ENCODE peak calls at places on chromosome 13, in eight cellular contexts. A, K, I, R, F, B, M and Z are unnamed samples.

GRCh38 chr13:106619688-106620555 is 52.0 kb upstream of the ARGLU1 start:
- DNase-seq in F (peak; percentile 62), A (no peak), K (peak; percentile 16), I (peak; percentile 53), R (no peak), M (peak; percentile 73), B (peak; percentile 72), Z (peak; percentile 53)

GRCh38 chr13:45584816-45585215 is 30.7 kb downstream of the ERICH6B start:
- DNase-seq in A (no peak), I (no peak), F (no peak), B (no peak), K (no peak), R (no peak), M (peak; percentile 6), Z (no peak)

GRCh38 chr13:109707044-109707794 is 79.2 kb downstream of the IRS2 start:
- DNase-seq in K (no peak), R (no peak), I (no peak), M (no peak), B (no peak), A (no peak), F (no peak), Z (no peak)

GRCh38 chr13:114067886-114068722 is 64.3 kb downstream of the RASA3 start:
- DNase-seq in K (no peak), B (no peak), R (no peak), M (no peak), F (no peak), A (no peak), I (no peak), Z (no peak)

GRCh38 chr13:51681037-51681678 is 96.9 kb downstream of the WDFY2 start:
- DNase-seq in R (no peak), B (peak; percentile 68), K (no peak), I (no peak), F (no peak), M (peak; percentile 84), A (no peak), Z (no peak)

GRCh38 chr13:51861728-51862300 is at the start of gene CCDC70:
- DNase-seq in K (no peak), M (peak; percentile 65), F (no peak), I (no peak), A (no peak), B (peak; percentile 20), R (no peak), Z (no peak)

GRCh38 chr13:111211789-111212516 is 96.8 kb downstream of the ARHGEF7 start:
- DNase-seq in B (peak; percentile 50), F (no peak), K (no peak), R (no peak), A (no peak), I (no peak), M (no peak), Z (no peak)

GRCh38 chr13:106375085-106375484 is 160.4 kb downstream of the EFNB2 start:
- DNase-seq in M (no peak), K (no peak), A (no peak), B (no peak), F (no peak), R (no peak), I (no peak), Z (no peak)

GRCh38 chr13:51839711-51840110 is 5.3 kb downstream of the TMEM272 start:
- DNase-seq in K (no peak), B (no peak), A (peak; percentile 9), M (no peak), R (no peak), I (no peak), F (no peak), Z (no peak)

GRCh38 chr13:30241537-30241936 is 65.8 kb downstream of the KATNAL1 start:
- DNase-seq in K (no peak), A (no peak), M (peak; percentile 21), B (peak; percentile 53), I (peak; percentile 11), R (no peak), F (peak; percentile 8), Z (no peak)

DNA sequence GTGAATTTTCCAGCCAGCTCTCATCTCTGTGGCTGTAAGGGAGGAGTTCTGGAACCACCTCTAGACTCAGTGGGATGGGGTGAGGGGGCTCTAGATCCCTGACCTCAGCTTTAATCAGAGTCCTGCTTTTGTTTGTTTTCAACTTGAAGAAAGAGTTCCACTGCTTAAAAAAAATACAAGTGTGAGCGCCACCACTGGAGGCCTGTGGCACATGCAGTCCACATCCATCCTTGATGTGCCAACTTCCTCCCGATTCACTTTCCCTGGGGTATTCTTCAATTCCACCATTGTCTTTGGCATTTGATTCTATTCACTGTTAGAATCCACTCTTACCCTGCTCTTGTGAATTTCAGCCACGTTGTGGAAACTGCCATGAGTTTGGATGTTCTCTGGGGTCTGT is 62.4 kb upstream of the GJB6 start:
- DNase-seq in R (no peak), M (peak; percentile 15), K (no peak), A (no peak), B (no peak), F (no peak), I (no peak), Z (no peak)
- TF ChIP-seq CTCF in R (no peak), M (peak; percentile 22), K (no peak), A (no peak), B (no peak), F (no peak), I (no peak), Z (no peak)

DNA sequence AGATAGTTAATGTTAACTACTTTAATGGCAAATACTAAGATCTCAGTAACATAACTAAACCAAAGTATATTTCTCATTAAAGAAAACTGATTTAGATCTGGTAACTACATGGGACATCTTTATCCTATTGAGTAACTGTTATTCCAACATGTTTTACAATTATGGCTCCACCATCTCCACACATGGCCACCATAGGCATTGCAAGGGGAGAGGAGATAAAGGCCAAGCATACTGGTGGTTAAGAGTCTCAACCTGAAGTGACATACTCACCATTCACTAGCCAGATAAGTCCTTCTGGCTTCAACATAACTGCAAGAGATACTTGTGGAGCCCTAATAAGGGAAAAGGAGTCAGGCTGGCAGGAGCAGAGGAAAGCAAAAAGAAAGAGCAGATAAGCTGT is 1586.4 kb upstream of the SPRY2 start:
- DNase-seq in I (no peak), M (no peak), R (no peak), A (no peak), K (no peak), B (no peak), F (no peak), Z (no peak)
- TF ChIP-seq CTCF in I (no peak), M (no peak), R (no peak), A (no peak), K (no peak), B (no peak), F (no peak), Z (no peak)

GRCh38 chr13:99363949-99364348 is 56.8 kb upstream of the GPR183 start:
- DNase-seq in K (no peak), A (no peak), F (no peak), I (no peak), B (no peak), M (no peak), R (no peak), Z (peak; percentile 32)

GRCh38 chr13:99367106-99367616 is 60.0 kb upstream of the GPR183 start:
- DNase-seq in K (no peak), M (no peak), R (no peak), I (peak; percentile 44), B (no peak), A (no peak), F (no peak), Z (no peak)

GRCh38 chr13:99370476-99371272 is 63.5 kb upstream of the GPR183 start:
- DNase-seq in F (no peak), B (no peak), R (no peak), A (no peak), K (no peak), M (no peak), I (no peak), Z (no peak)

GRCh38 chr13:99366075-99366987 is 59.1 kb upstream of the GPR183 start:
- DNase-seq in I (no peak), A (no peak), B (no peak), R (no peak), K (no peak), F (peak; percentile 58), M (no peak), Z (peak; percentile 71)

DNA sequence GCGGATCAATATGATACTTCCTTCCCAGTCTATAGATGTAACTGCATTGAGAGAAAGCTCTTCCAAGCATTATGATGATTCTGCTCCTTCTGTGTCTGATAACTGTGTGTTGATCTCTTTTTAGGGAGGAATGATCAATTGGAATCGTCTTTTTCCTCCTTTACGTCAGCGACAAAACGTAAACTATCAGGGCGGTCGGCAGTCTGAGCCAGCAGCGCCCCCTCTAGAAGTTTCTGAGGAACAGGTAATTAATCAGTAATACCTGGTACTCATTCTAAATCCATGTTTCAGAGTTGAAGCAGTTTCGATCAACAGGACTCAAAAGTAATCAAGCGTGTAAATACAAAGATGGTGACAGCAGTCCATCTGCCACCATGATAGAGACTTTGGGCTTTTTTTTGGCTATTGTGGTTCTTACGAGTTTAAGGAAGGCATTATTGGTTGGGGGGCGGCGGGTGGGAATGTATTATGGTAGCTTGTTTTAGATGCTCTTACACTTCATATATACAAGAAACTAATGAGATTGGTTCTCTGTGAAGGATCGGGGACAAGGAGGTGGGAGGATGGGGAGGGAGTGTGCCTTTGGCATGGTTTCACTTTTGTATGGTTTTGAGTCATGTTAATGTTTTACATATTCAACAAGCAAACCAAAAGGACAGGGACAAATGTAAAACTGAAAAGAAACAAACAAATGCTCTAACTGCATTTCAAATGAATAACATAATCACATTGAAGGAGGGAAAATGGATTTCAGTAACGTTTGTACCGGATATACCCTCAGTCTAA is 60.7 kb upstream of the GPR183 start:
- DNase-seq in M (no peak), F (no peak), B (no peak), A (no peak), R (no peak), I (no peak), K (no peak), Z (no peak)
- TF ChIP-seq CTCF in M (no peak), F (no peak), B (no peak), A (no peak), R (no peak), I (no peak), K (no peak), Z (no peak)

GRCh38 chr13:69566104-69566716 is 541.4 kb upstream of the ATXN8OS start:
- DNase-seq in A (no peak), M (no peak), B (no peak), I (no peak), K (no peak), F (no peak), R (no peak), Z (no peak)

GRCh38 chr13:69567514-69567913 is 540.1 kb upstream of the ATXN8OS start:
- DNase-seq in I (no peak), M (no peak), K (no peak), A (no peak), B (no peak), R (no peak), F (no peak), Z (no peak)

GRCh38 chr13:69565334-69565733 is 542.3 kb upstream of the ATXN8OS start:
- DNase-seq in I (no peak), R (no peak), M (peak; percentile 4), F (peak; percentile 10), K (no peak), B (no peak), A (no peak), Z (peak; percentile 15)
- TF ChIP-seq CTCF in I (no peak), R (no peak), M (no peak), F (peak; percentile 20), K (no peak), B (no peak), A (no peak), Z (peak; percentile 44)

GRCh38 chr13:75801388-75801787 is 165.3 kb downstream of the LMO7 start:
- DNase-seq in R (no peak), F (no peak), A (no peak), K (no peak), B (no peak), I (no peak), M (no peak), Z (no peak)
- TF ChIP-seq CTCF in R (no peak), F (no peak), A (no peak), K (no peak), B (no peak), I (no peak), M (no peak), Z (no peak)